ENCODE peak calls at places on chromosomes 4 and X, in nine cellular contexts. S is H9, Z is hepatocyte, C is astrocyte, X is neural progenitor cell, R is HCT116, O is H1, I is PC-9, A is GM23338. N is an unnamed sample. For H4K20me1, the result is how much of the 10 kb centered on the place peaks cover.

GRCh38 chr4:10336471-10336870 is 120.8 kb downstream of the ZNF518B start:
- DNase-seq in S (no peak), Z (no peak), C (no peak), X (no peak), R (no peak), O (no peak), I (no peak), A (no peak), N (no peak)

GRCh38 chrX:36908801-36909403 is 99.3 kb upstream of the FAM47C start:
- DNase-seq in S (no peak), Z (peak), C (peak), X (peak), R (peak), O (no peak), I (no peak), A (peak), N (peak)

GRCh38 chr4:169987327-169988228 is 38.6 kb downstream of the MFAP3L start:
- DNase-seq in S (no peak), Z (no peak), C (no peak), X (no peak), R (no peak), O (no peak), I (no peak), A (no peak), N (no peak)

GRCh38 chr4:56870927-56871326 is 36.8 kb upstream of the REST start:
- DNase-seq in S (no peak), Z (peak), C (peak), X (no peak), R (no peak), O (no peak), I (no peak), A (peak), N (no peak)

GRCh38 chr4:38132140-38132673 is 172.0 kb downstream of the PTTG2 start:
- DNase-seq in S (no peak), Z (peak), C (peak), X (peak), R (no peak), O (no peak), I (no peak), A (peak), N (peak)

GRCh38 chrX:48467331-48467761 is 2.7 kb downstream of the SLC38A5 start:
- DNase-seq in S (no peak), Z (no peak), C (no peak), X (no peak), R (no peak), O (no peak), I (no peak), A (peak), N (no peak)

GRCh38 chr4:67531349-67531748 is 14.0 kb downstream of the CENPC start:
- DNase-seq in S (no peak), Z (no peak), C (no peak), X (no peak), R (no peak), O (no peak), I (no peak), A (no peak), N (no peak)

GRCh38 chr4:48295116-48295515 is 25.5 kb upstream of the TEC start:
- DNase-seq in S (no peak), Z (no peak), C (no peak), X (no peak), R (no peak), O (no peak), I (no peak), A (no peak), N (no peak)

GRCh38 chr4:2935762-2936743 is 27.2 kb downstream of the NOP14 start:
- DNase-seq in S (no peak), Z (peak), C (peak), X (peak), R (peak), O (no peak), I (peak), A (no peak), N (no peak)

GRCh38 chrX:22196151-22196550 is 76.6 kb upstream of the CBLL2 start:
- DNase-seq in S (no peak), Z (no peak), C (no peak), X (no peak), R (no peak), O (no peak), I (no peak), A (no peak), N (no peak)

GRCh38 chr4:16083217-16084191 is at the start of gene PROM1:
- DNase-seq in S (peak), Z (peak), C (no peak), X (peak), R (peak), O (peak), I (no peak), A (peak), N (no peak)

GRCh38 chr4:74032064-74032463 is 6.4 kb downstream of the CXCL3 start:
- DNase-seq in S (no peak), Z (no peak), C (no peak), X (no peak), R (no peak), O (no peak), I (no peak), A (no peak), N (peak)

GRCh38 chr4:124118061-124118460 is 594.5 kb downstream of the ANKRD50 start:
- DNase-seq in S (no peak), Z (no peak), C (no peak), X (no peak), R (no peak), O (no peak), I (no peak), A (no peak), N (peak)

GRCh38 chr4:70802923-70803605 is 36.6 kb downstream of the GRSF1 start:
- DNase-seq in S (no peak), Z (peak), C (no peak), X (no peak), R (no peak), O (no peak), I (no peak), A (no peak), N (no peak)

GRCh38 chrX:118418811-118419251 is 72.9 kb downstream of the WDR44 start:
- DNase-seq in S (peak), Z (no peak), C (no peak), X (no peak), R (no peak), O (no peak), I (peak), A (peak), N (no peak)

GRCh38 chr4:185018834-185019450 is 652 bp downstream of the HELT start:
- DNase-seq in S (peak), Z (no peak), C (no peak), X (peak), R (no peak), O (peak), I (no peak), A (peak), N (no peak)

GRCh38 chr4:7383251-7383650 is 51.5 kb downstream of the PSAPL1 start:
- DNase-seq in S (peak), Z (no peak), C (no peak), X (no peak), R (no peak), O (no peak), I (no peak), A (no peak), N (no peak)

GRCh38 chr4:107736924-107737448 is 17.0 kb upstream of the PAPSS1 start:
- DNase-seq in S (peak), Z (peak), C (no peak), X (peak), R (peak), O (peak), I (no peak), A (peak), N (peak)

GRCh38 chr4:136392576-136392975 is 1139.7 kb downstream of the PCDH18 start:
- DNase-seq in S (no peak), Z (no peak), C (peak), X (no peak), R (no peak), O (no peak), I (no peak), A (no peak), N (peak)

GRCh38 chr4:105225500-105225899 is 78.8 kb downstream of the TET2 start:
- DNase-seq in S (no peak), Z (no peak), C (no peak), X (no peak), R (no peak), O (no peak), I (no peak), A (no peak), N (no peak)

GRCh38 chr4:102627831-102628523 is 126.8 kb downstream of the NFKB1 start:
- DNase-seq in S (no peak), Z (no peak), C (peak), X (no peak), R (peak), O (no peak), I (peak), A (no peak), N (peak)

GRCh38 chr4:88275949-88276515 is 8.3 kb downstream of the PPM1K start:
- DNase-seq in S (no peak), Z (no peak), C (peak), X (no peak), R (no peak), O (no peak), I (no peak), A (no peak), N (no peak)

GRCh38 chr4:30720021-30720655 is at the start of gene PCDH7:
- DNase-seq in S (peak), Z (peak), C (peak), X (no peak), R (no peak), O (peak), I (peak), A (peak), N (peak)

GRCh38 chr4:99868126-99868596 is 26.1 kb downstream of the LAMTOR3 start:
- DNase-seq in S (peak), Z (peak), C (peak), X (peak), R (no peak), O (no peak), I (no peak), A (peak), N (no peak)

GRCh38 chr4:76252271-76252653 is 741 bp downstream of the FAM47E start:
- DNase-seq in S (no peak), Z (no peak), C (no peak), X (no peak), R (no peak), O (no peak), I (no peak), A (no peak), N (no peak)

GRCh38 chr4:171049380-171049779 is 763.8 kb upstream of the GALNTL6 start:
- DNase-seq in S (no peak), Z (no peak), C (no peak), X (no peak), R (no peak), O (no peak), I (no peak), A (no peak), N (no peak)
- H4K20me1 ChIP-seq in S (under half), Z (under half), C (under half), X (under half), R (under half), O (under half), I (under half), A (under half), N (under half)

DNA sequence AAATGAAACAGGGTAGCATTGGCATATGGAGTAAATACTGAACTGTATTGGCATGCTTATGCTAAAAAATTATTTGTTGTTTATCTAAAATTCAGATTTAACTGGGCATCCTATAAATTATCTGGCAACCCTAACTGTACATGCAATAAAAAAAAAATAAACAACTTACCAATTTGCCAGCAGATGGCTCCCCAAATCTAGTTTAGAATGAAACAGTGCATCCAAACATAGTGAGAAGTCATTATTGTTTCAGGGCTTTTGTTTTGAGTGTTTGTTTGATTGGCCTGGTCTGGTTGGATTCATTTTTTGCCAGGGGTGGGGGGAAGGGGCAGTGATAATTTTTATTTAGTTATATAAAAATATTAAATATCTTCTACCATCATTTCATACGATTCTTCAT is 12.8 kb upstream of the NSUN7 start:
- DNase-seq in S (no peak), Z (peak), C (peak), X (peak), R (peak), O (no peak), I (no peak), A (peak), N (peak)
- TF ChIP-seq CTCF in S (peak), Z (peak), C (peak), X (peak), R (peak), O (peak), I (peak), A (peak), N (no peak)

GRCh38 chr4:82898322-82899243 is 2.0 kb upstream of the THAP9 start:
- DNase-seq in S (no peak), Z (peak), C (peak), X (no peak), R (no peak), O (no peak), I (peak), A (no peak), N (peak)
- H4K20me1 ChIP-seq in S (under half), Z (under half), C (under half), X (half or more), R (under half), O (under half), I (under half), A (under half), N (under half)

DNA sequence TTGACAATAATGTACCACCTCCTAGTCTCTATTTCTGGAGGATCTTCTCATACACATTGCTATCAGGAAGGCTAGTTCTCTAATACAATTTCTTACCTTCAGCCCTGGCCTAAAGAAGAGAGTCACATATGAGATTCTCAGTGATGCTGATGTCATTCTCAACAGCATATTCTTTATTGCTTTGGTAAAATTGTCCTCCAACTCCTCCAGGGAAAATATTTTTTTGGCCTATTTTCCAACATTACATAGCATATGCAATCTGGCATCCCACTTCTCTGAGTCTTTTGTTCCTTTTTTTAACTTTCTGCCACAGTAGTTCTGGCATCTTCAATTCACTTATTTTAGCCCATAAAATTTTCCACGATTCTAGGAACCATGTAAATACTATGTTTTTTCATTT is 2363.1 kb downstream of the ARAP2 start:
- DNase-seq in S (no peak), Z (no peak), C (no peak), X (no peak), R (no peak), O (no peak), I (no peak), A (no peak), N (no peak)
- TF ChIP-seq CTCF in S (no peak), Z (no peak), C (no peak), X (no peak), R (no peak), O (no peak), I (no peak), A (no peak), N (no peak)

N was measured in endothelial cell of umbilical vein.